ENCODE peak calls at places on chromosome 18, in eight cellular contexts. R, K, V, N, O, B, E and H are unnamed samples.

GRCh38 chr18:56043691-56044090 is 455.7 kb upstream of the TCF4 start:
- DNase-seq in R (no peak), K (no peak), V (peak; percentile 92), N (no peak), O (peak; percentile 18), B (peak; percentile 46), E (no peak), H (no peak)

GRCh38 chr18:32469190-32469611 is 1.5 kb downstream of the GAREM1 start:
- DNase-seq in R (peak; percentile 28), K (peak; percentile 55), V (peak; percentile 59), N (peak; percentile 48), O (peak; percentile 10), B (peak; percentile 74), E (peak; percentile 48), H (peak; percentile 36)

GRCh38 chr18:35047697-35048292 is 6.6 kb downstream of the MAPRE2 start:
- DNase-seq in R (no peak), K (no peak), V (no peak), N (no peak), O (no peak), B (no peak), E (no peak), H (no peak)

GRCh38 chr18:79629249-79629558 is 50.4 kb upstream of the CTDP1 start:
- DNase-seq in R (no peak), K (no peak), V (no peak), N (no peak), O (no peak), B (no peak), E (no peak), H (no peak)

GRCh38 chr18:32624182-32624723 is 148.6 kb downstream of the KLHL14 start:
- DNase-seq in R (no peak), K (no peak), V (no peak), N (no peak), O (no peak), B (no peak), E (no peak), H (no peak)

GRCh38 chr18:28359177-28359576 is 182.2 kb upstream of the CDH2 start:
- DNase-seq in R (no peak), K (no peak), V (no peak), N (no peak), O (no peak), B (no peak), E (no peak), H (no peak)

GRCh38 chr18:33034941-33035340 is 262.1 kb upstream of the KLHL14 start:
- DNase-seq in R (peak; percentile 4), K (peak; percentile 37), V (no peak), N (no peak), O (no peak), B (no peak), E (no peak), H (peak; percentile 75)

GRCh38 chr18:39799010-39799409 is 2156.0 kb upstream of the PIK3C3 start:
- DNase-seq in R (no peak), K (peak; percentile 62), V (no peak), N (peak; percentile 27), O (no peak), B (no peak), E (no peak), H (peak; percentile 48)

GRCh38 chr18:60753753-60754152 is 381.2 kb upstream of the MC4R start:
- DNase-seq in R (no peak), K (no peak), V (no peak), N (no peak), O (no peak), B (no peak), E (no peak), H (no peak)

GRCh38 chr18:48943333-48943732 is 7.4 kb downstream of the SMAD7 start:
- DNase-seq in R (no peak), K (no peak), V (no peak), N (no peak), O (no peak), B (no peak), E (no peak), H (no peak)
- H3K4me3 ChIP-seq in R (peak overlapping the region; percentile 2), K (no peak overlapping the region), V (peak overlapping the region; percentile 8), N (no peak overlapping the region), O (no peak overlapping the region), B (no peak overlapping the region), E (no peak overlapping the region), H (no peak overlapping the region)

GRCh38 chr18:30862900-30863299 is 179.6 kb downstream of the DSC3 start:
- DNase-seq in R (no peak), K (no peak), V (no peak), N (no peak), O (no peak), B (no peak), E (no peak), H (no peak)
- H3K4me3 ChIP-seq in R (no peak overlapping the region), K (no peak overlapping the region), V (no peak overlapping the region), N (no peak overlapping the region), O (no peak overlapping the region), B (no peak overlapping the region), E (no peak overlapping the region), H (no peak overlapping the region)

GRCh38 chr18:73879771-73880170 is 267.9 kb downstream of the FBXO15 start:
- DNase-seq in R (peak; percentile 47), K (peak; percentile 17), V (no peak), N (no peak), O (no peak), B (no peak), E (no peak), H (peak; percentile 77)
- H3K4me3 ChIP-seq in R (no peak overlapping the region), K (no peak overlapping the region), V (no peak overlapping the region), N (no peak overlapping the region), O (no peak overlapping the region), B (no peak overlapping the region), E (no peak overlapping the region), H (no peak overlapping the region)

GRCh38 chr18:2559249-2559648 is 12.1 kb downstream of the METTL4 start:
- DNase-seq in R (no peak), K (no peak), V (no peak), N (no peak), O (no peak), B (no peak), E (no peak), H (no peak)
- H3K4me3 ChIP-seq in R (no peak overlapping the region), K (no peak overlapping the region), V (no peak overlapping the region), N (no peak overlapping the region), O (no peak overlapping the region), B (no peak overlapping the region), E (no peak overlapping the region), H (no peak overlapping the region)

GRCh38 chr18:52907522-52907921 is 567.5 kb downstream of the DCC start:
- DNase-seq in R (no peak), K (no peak), V (no peak), N (no peak), O (no peak), B (no peak), E (no peak), H (no peak)

GRCh38 chr18:52902188-52902587 is 562.2 kb downstream of the DCC start:
- DNase-seq in R (no peak), K (no peak), V (no peak), N (no peak), O (no peak), B (no peak), E (no peak), H (no peak)

GRCh38 chr18:52903858-52904257 is 563.9 kb downstream of the DCC start:
- DNase-seq in R (peak; percentile 0), K (peak; percentile 3), V (peak; percentile 39), N (peak; percentile 83), O (no peak), B (peak; percentile 55), E (peak; percentile 73), H (peak; percentile 0)

GRCh38 chr18:52907942-52908341 is 567.9 kb downstream of the DCC start:
- DNase-seq in R (no peak), K (no peak), V (no peak), N (no peak), O (no peak), B (no peak), E (no peak), H (no peak)
- H3K4me3 ChIP-seq in R (no peak overlapping the region), K (no peak overlapping the region), V (no peak overlapping the region), N (no peak overlapping the region), O (no peak overlapping the region), B (no peak overlapping the region), E (no peak overlapping the region), H (no peak overlapping the region)

DNA sequence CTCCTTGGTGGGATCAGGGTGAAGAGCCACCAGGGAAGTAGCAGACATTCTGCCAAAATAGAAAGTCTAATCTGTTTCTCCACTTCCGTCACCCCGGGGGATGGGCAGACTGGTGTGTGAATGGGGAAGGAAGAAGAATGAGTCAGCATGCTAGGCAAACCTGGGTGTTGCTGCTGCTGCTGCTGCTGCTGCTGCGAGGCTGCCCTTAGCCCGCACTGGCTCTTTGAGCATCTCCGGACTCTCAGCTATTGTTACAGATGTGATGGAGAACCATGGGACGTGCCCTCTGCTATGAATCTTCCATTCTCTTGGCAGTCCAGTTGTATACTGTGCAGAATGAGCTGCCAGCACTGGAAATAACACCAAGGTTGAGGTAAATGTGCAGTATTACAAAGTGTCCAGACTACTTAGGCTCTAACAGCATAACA is 158.6 kb downstream of the SETBP1 start:
- DNase-seq in R (peak; percentile 31), K (peak; percentile 61), V (no peak), N (peak; percentile 79), O (peak; percentile 36), B (peak; percentile 72), E (peak; percentile 42), H (peak; percentile 68)
- H3K4me3 ChIP-seq in R (no peak overlapping the region), K (no peak overlapping the region), V (no peak overlapping the region), N (no peak overlapping the region), O (no peak overlapping the region), B (no peak overlapping the region), E (no peak overlapping the region), H (no peak overlapping the region)

GRCh38 chr18:68714707-68715496 is at the start of gene TMX3:
- DNase-seq in R (peak; percentile 91), K (peak; percentile 90), V (peak; percentile 89), N (peak; percentile 93), O (peak; percentile 83), B (peak; percentile 94), E (peak; percentile 98), H (peak; percentile 94)

GRCh38 chr18:68714356-68714706 is 577 bp downstream of the TMX3 start:
- DNase-seq in R (no peak), K (no peak), V (no peak), N (peak; percentile 38), O (peak; percentile 6), B (no peak), E (peak; percentile 43), H (peak; percentile 20)

GRCh38 chr18:68713131-68713530 is 1.8 kb downstream of the TMX3 start:
- DNase-seq in R (no peak), K (no peak), V (no peak), N (no peak), O (no peak), B (no peak), E (no peak), H (no peak)

GRCh38 chr18:68713791-68714190 is 1.1 kb downstream of the TMX3 start:
- DNase-seq in R (no peak), K (peak; percentile 40), V (no peak), N (no peak), O (no peak), B (no peak), E (no peak), H (peak; percentile 16)
- H3K4me3 ChIP-seq in R (peak overlapping the region; percentile 58), K (peak overlapping the region; percentile 90), V (peak overlapping the region; percentile 94), N (peak overlapping the region; percentile 97), O (peak overlapping the region; percentile 92), B (no peak overlapping the region), E (peak overlapping the region; percentile 77), H (peak overlapping the region; percentile 90)

DNA sequence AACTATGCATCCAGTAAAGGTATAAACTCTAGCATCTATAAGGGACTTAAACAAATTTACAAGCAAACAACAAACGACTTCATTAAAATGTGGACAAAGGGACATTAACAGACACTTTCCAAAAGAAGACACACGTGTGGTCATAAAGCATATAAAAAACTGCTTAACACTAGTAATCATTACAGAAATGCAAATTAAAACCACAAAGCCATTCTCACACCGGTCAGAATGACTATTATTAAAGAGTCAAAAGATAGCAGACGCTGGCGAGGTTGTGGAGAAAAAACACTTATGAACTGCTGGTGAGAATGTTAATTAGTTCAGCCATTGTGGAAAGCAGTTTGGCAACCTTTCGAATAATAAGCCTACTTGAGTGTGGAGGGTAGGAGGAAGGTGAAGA is 217.0 kb upstream of the DLGAP1 start:
- DNase-seq in R (no peak), K (no peak), V (no peak), N (no peak), O (no peak), B (no peak), E (no peak), H (no peak)
- H3K4me3 ChIP-seq in R (no peak overlapping the region), K (no peak overlapping the region), V (no peak overlapping the region), N (no peak overlapping the region), O (no peak overlapping the region), B (no peak overlapping the region), E (no peak overlapping the region), H (no peak overlapping the region)